ENCODE peak calls at places on chromosomes 6 and 20, in five cellular contexts. X, P, V, J and H are unnamed samples.

GRCh38 chr6:8182209-8182845 is 80.0 kb upstream of the EEF1E1 start:
- DNase-seq in J (no peak), X (no peak), P (no peak), V (no peak), H (no peak)

GRCh38 chr20:29878777-29879442 is 1378.6 kb upstream of the DEFB115 start:
- DNase-seq in X (peak), V (peak), P (no peak), J (no peak), H (peak)

GRCh38 chr6:53828971-53829697 is 34.3 kb downstream of the LRRC1 start:
- DNase-seq in J (peak), X (no peak), P (no peak), V (no peak), H (no peak)

GRCh38 chr6:747006-747405 is 54.1 kb upstream of the EXOC2 start:
- DNase-seq in J (no peak), V (no peak), P (no peak), X (no peak), H (no peak)

GRCh38 chr20:21100590-21101452 is 5.3 kb downstream of the LINC00237 start:
- DNase-seq in X (no peak), J (no peak), P (no peak), V (peak), H (peak)

GRCh38 chr6:10425973-10426780 is 11.3 kb upstream of the TFAP2A start:
- DNase-seq in J (peak), P (peak), X (no peak), V (peak), H (peak)

GRCh38 chr20:61564628-61565027 is 312.6 kb downstream of the CDH4 start:
- DNase-seq in X (no peak), J (no peak), P (no peak), V (no peak), H (no peak)

GRCh38 chr20:12395404-12396159 is 477.9 kb downstream of the BTBD3 start:
- DNase-seq in V (no peak), P (no peak), X (no peak), J (no peak), H (no peak)

GRCh38 chr6:37822851-37823682 is 3.5 kb downstream of the ZFAND3 start:
- DNase-seq in X (no peak), P (no peak), J (peak), V (no peak), H (no peak)

GRCh38 chr6:41367700-41368099 is 32.3 kb downstream of the NCR2 start:
- DNase-seq in V (no peak), X (no peak), J (peak), P (peak), H (no peak)

GRCh38 chr6:27814665-27815424 is 97.4 kb downstream of the OR2B2 start:
- DNase-seq in P (no peak), J (peak), X (peak), V (no peak), H (peak)

GRCh38 chr6:5315883-5316282 is 54.6 kb downstream of the FARS2 start:
- DNase-seq in P (no peak), X (no peak), V (no peak), J (no peak), H (no peak)

GRCh38 chr6:132214716-132215115 is 186.6 kb downstream of the MOXD1 start:
- DNase-seq in V (no peak), J (no peak), X (no peak), P (no peak), H (no peak)

GRCh38 chr6:36120539-36120938 is 9.8 kb upstream of the MAPK13 start:
- DNase-seq in X (peak), P (peak), V (no peak), J (no peak), H (no peak)

GRCh38 chr6:78746457-78746856 is 120.9 kb upstream of the IRAK1BP1 start:
- DNase-seq in P (no peak), V (no peak), J (no peak), X (no peak), H (no peak)

GRCh38 chr6:141682391-141682790 is 450.3 kb upstream of the GJE1 start:
- DNase-seq in V (no peak), X (no peak), P (no peak), J (no peak), H (no peak)

GRCh38 chr6:135830452-135830851 is 21.0 kb upstream of the PDE7B start:
- DNase-seq in P (no peak), J (no peak), V (no peak), X (no peak), H (no peak)

GRCh38 chr6:88135578-88136114 is 30.5 kb downstream of the CNR1 start:
- DNase-seq in P (peak), V (no peak), J (no peak), X (no peak), H (no peak)

GRCh38 chr6:84449220-84449619 is 221.8 kb upstream of the CEP162 start:
- DNase-seq in J (no peak), X (no peak), V (no peak), P (no peak), H (no peak)

GRCh38 chr6:108699290-108700041 is 138.7 kb downstream of the FOXO3 start:
- DNase-seq in J (no peak), X (no peak), V (no peak), P (no peak), H (no peak)

GRCh38 chr20:48618631-48619030 is 209.2 kb downstream of the PREX1 start:
- DNase-seq in P (no peak), X (no peak), J (no peak), V (peak), H (no peak)

GRCh38 chr6:24472181-24472580 is 17.2 kb downstream of the GPLD1 start:
- DNase-seq in V (no peak), X (no peak), J (no peak), P (no peak), H (no peak)

GRCh38 chr6:121944361-121944760 is 455.1 kb upstream of the HSF2 start:
- DNase-seq in P (no peak), J (no peak), V (no peak), X (no peak), H (no peak)

GRCh38 chr6:168506460-168506859 is 65.5 kb downstream of the SMOC2 start:
- DNase-seq in V (no peak), P (no peak), X (no peak), J (no peak), H (no peak)

DNA sequence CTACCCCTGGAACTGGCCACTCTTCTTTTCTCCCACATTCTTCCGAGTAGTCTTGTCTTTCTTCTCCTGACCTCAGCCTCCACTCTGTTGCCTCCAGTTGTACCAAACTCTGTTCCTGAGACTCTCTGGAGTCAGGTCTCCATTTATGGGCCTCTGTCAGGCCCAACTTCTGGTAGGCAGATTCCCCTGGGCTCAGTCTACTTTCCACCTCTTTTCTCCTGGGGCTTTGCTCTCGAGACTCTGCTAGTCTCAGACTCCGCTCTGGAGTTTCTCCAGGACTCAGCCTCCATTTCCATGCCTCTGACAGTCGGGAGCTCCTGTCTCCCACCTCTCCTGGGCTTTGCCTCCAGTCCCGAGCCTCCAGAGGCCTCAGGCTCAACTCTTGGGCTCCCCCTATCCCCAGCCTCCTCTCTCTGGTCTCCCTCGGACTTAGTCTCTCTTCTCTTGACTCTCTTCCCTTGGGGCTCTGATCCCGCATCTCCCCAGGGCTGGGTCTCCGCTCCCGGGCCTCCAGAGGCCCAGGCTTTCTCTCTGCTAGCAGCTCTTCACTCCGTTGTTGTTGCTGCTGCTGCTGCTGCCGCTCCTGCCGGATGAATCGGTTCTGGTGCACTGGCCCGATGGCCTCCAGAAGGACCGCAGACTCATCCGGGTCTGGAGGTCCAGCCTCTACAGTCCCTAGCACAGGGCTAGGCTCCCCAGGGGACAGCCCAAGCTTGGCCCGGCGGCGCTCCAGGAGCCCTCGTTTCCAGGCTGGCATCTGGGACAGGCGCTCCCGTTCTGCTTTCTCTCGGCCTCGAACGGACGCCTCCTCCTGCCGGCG is 1.1 kb downstream of the PPP1R18 start:
- DNase-seq in V (no peak), X (peak), P (no peak), J (no peak), H (no peak)
- TF ChIP-seq CTCF in V (no peak), X (no peak), P (peak), J (peak), H (no peak)

DNA sequence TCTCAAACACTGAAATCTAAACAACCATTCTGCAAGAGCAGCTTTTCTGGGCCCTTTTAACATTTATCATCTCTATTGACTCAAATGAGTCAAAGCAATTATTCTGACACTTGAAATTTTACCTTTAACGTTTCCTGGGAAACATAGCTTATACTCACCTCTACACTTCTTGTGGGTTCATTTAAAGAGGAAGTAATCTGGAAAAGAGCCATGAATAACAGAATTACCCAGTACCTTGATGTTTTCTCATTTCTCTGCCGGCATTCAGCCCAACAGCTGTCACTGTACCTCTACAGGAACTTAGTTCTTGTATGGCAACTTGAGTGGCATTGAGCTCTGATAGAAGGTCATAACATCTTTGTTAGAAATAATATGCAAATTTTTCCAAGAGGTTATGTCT is 272.2 kb downstream of the KCNQ5 start:
- DNase-seq in J (no peak), P (no peak), X (no peak), V (no peak), H (no peak)
- H3K27ac ChIP-seq in J (no peak), P (no peak), X (no peak), V (no peak), H (no peak)

DNA sequence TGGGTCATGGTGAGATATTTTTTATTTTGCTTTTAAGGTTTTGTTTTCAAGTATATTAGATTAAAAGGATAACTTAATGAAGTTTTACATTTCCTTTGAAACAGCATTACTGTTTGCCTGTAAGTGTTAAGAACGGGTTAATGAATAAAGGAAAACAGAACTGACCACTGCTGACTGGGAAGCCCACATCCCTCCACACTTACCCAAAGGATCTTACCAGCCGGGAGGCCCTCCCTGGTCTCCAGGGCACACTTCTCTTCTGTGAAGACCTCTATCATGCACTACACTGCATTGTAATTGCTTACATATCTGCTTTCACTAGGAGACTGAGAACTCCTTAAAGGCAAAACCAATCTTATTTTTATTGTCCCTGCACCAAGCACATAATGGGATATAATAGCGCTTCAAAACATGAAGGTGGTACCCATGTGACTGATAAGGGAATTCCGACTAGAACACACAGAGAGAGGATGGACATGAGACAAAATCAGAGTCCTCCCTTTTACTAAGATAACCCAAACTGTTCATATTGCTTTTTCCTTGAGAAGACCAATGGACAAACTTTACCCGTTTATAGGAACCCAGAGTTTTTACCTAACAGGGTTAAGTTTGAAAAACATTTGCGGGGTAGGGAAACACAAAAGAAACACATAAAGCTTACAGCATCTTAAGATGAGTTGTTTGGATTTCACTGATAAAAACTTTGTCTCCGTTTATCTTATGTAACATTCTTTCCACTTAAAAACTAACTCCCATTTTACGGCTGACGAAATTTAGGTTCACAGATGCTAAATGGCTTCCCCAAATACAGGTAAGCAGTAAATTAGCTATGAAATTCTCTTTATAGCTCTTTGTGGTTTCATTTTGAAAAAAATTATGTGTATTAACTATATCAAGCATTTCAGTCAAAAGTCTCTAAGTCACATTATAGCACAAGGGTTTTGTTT is 8.7 kb downstream of the EZR start:
- DNase-seq in P (no peak), X (no peak), J (no peak), V (no peak), H (no peak)
- H3K4me3 ChIP-seq in P (no peak), X (no peak), J (no peak), V (no peak), H (no peak)

GRCh38 chr20:35306931-35307517 is 14.8 kb upstream of the FAM83C start:
- DNase-seq in J (peak), X (no peak), P (peak), V (no peak), H (no peak)
- TF ChIP-seq CTCF in J (peak), X (peak), P (peak), V (peak), H (peak)

GRCh38 chr6:33206027-33206863 is 1.8 kb downstream of the HSD17B8 start:
- DNase-seq in X (no peak), P (no peak), V (no peak), J (no peak), H (no peak)
- H3K27ac ChIP-seq in X (no peak), P (no peak), V (no peak), J (peak), H (no peak)

DNA sequence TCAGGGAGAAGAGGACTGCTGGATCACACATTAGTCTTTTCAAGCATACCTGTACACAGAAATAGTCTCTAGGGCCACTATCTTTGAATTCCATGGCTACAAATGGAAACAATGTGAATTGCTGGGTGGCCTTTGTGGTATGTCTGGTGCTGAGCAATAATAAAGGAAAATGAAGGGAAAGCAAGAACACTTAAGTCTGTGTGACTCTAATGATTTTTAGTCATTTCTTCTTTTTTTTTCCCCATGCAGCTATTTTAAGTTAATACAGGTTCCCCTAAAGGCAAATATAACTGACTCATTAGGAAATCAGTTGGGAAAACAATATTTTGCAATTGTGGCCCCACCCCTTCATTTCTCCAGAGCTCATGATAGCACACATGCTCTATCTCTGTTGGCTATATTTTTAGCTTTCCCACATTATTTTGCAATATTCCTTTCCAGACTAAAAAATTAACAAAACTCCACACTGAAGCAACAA is 367.7 kb downstream of the GRIK2 start:
- DNase-seq in X (no peak), J (no peak), P (no peak), V (no peak), H (no peak)
- H3K4me3 ChIP-seq in X (no peak), J (no peak), P (no peak), V (no peak), H (no peak)

DNA sequence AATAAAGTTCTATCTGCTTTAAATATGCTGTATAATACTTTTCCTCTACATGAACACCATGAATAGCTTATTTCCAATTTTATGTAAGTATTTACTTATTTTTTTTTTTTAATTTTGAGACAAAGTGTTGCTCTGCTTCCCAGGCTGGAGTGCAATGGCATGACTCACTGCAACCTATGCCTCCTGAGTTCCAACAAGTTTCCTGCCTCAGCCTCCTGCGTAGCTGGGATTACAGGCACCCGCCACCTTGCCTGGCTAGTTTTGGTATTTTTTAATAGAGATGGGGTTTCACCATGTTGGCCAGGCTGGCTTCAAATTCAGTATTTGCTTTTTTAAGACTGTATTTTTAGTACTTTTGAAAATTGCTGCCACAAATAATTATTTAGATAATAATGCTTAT is 1365.9 kb downstream of the GRIK2 start:
- DNase-seq in V (no peak), P (no peak), J (no peak), X (no peak), H (no peak)
- TF ChIP-seq CTCF in V (no peak), P (no peak), J (no peak), X (no peak), H (no peak)